ENCODE peak calls at places on chromosomes 16 and 17, in eight cellular contexts. K is heart right ventricle; P is iPS DF 19.7; B is activated CD4-positive, alpha-beta T cell treated with anti-CD3 and anti-CD28 coated beads, Interleukin-2, amount 10 ng/mL, durations not matched to agents 7 days and 5 days; Z is non-pigmented ciliary epithelial cell; R is ureter; U is HT-29; I is DMS79. W is an unnamed sample.

GRCh38 chr16:275786-276232 is at the start of gene RGS11:
- DNase-seq in U (no peak), R (no peak), Z (no peak), K (peak), P (no peak), B (no peak), I (no peak), W (no peak)

GRCh38 chr17:39671651-39672521 is 3.6 kb downstream of the PNMT start:
- DNase-seq in P (no peak), B (no peak), U (peak), K (peak), I (no peak), Z (no peak), R (no peak), W (no peak)

GRCh38 chr17:14118951-14119350 is 49.6 kb downstream of the COX10 start:
- DNase-seq in R (no peak), B (no peak), Z (no peak), U (no peak), P (no peak), I (no peak), K (no peak), W (no peak)

GRCh38 chr16:59878479-59878878 is 1144.4 kb upstream of the GOT2 start:
- DNase-seq in Z (peak), B (no peak), I (no peak), R (no peak), U (peak), K (no peak), P (no peak), W (no peak)

GRCh38 chr17:45851464-45851863 is 6.8 kb downstream of the SPPL2C start:
- DNase-seq in I (no peak), K (no peak), R (no peak), B (no peak), P (no peak), U (no peak), Z (no peak), W (no peak)

GRCh38 chr16:13289515-13289914 is 388.1 kb downstream of the SHISA9 start:
- DNase-seq in U (no peak), K (no peak), B (no peak), R (no peak), I (no peak), P (no peak), Z (no peak), W (no peak)

GRCh38 chr17:29004081-29004692 is 1.6 kb downstream of the SEZ6 start:
- DNase-seq in K (no peak), R (no peak), B (no peak), I (no peak), U (no peak), Z (no peak), P (no peak), W (peak)

GRCh38 chr17:28744104-28744801 is 442 bp downstream of the TRAF4 start:
- DNase-seq in I (no peak), U (peak), B (peak), R (no peak), K (peak), Z (no peak), P (no peak), W (no peak)

GRCh38 chr17:3657874-3658783 is 10.2 kb downstream of the TAX1BP3 start:
- DNase-seq in R (no peak), P (no peak), B (no peak), I (no peak), Z (no peak), U (no peak), K (no peak), W (no peak)

GRCh38 chr17:72977768-72978417 is 114.6 kb downstream of the SLC39A11 start:
- DNase-seq in Z (no peak), R (no peak), K (no peak), U (peak), I (no peak), B (no peak), P (no peak), W (no peak)

GRCh38 chr16:84881702-84882521 is 62.1 kb downstream of the CRISPLD2 start:
- DNase-seq in P (no peak), R (no peak), K (no peak), I (no peak), U (no peak), Z (peak), B (no peak), W (peak)

GRCh38 chr17:61877837-61878236 is 14.5 kb upstream of the BRIP1 start:
- DNase-seq in U (no peak), B (no peak), P (no peak), Z (no peak), K (no peak), R (no peak), I (no peak), W (no peak)

GRCh38 chr17:49358638-49359247 is 3.3 kb downstream of the ZNF652 start:
- DNase-seq in B (peak), I (no peak), P (no peak), K (no peak), U (no peak), R (no peak), Z (no peak), W (no peak)

GRCh38 chr16:84065536-84066132 is 23.0 kb upstream of the SLC38A8 start:
- DNase-seq in K (no peak), B (peak), I (no peak), R (no peak), P (no peak), Z (peak), U (peak), W (no peak)

GRCh38 chr17:77457572-77458201 is 316.9 kb downstream of the SEC14L1 start:
- DNase-seq in Z (no peak), K (no peak), B (peak), P (no peak), R (no peak), I (no peak), U (no peak), W (no peak)

GRCh38 chr17:37813753-37814152 is 68.9 kb upstream of the HNF1B start:
- DNase-seq in P (no peak), U (no peak), Z (peak), B (no peak), R (no peak), I (no peak), K (no peak), W (no peak)

GRCh38 chr17:8005951-8006730 is 3.7 kb downstream of the GUCY2D start:
- DNase-seq in K (no peak), R (no peak), P (no peak), B (no peak), Z (no peak), I (no peak), U (no peak), W (no peak)